ENCODE peak calls at places on chromosomes 1 and 21, in ten cellular contexts. Y is astrocyte; R is GM12865; F is heart right ventricle; X is Peyer's patch; W is progenitor cell of endocrine pancreas; O is CD8-positive, alpha-beta T cell; U is omental fat pad; D is hepatocyte; K is mesothelial cell of epicardium. P is an unnamed sample.

GRCh38 chr1:62089570-62089969 is 105.1 kb upstream of the L1TD1 start:
- DNase-seq in K (no peak), D (no peak), W (no peak), U (no peak), O (no peak), Y (no peak), F (no peak), R (no peak), X (no peak), P (no peak)

GRCh38 chr1:2019571-2020309 is 595 bp downstream of the GABRD start:
- DNase-seq in F (no peak), R (no peak), W (peak), Y (no peak), U (no peak), D (peak), X (no peak), K (peak), O (no peak), P (no peak)

GRCh38 chr1:65503427-65503826 is 83.0 kb downstream of the LEPR start:
- DNase-seq in Y (no peak), X (no peak), D (no peak), O (no peak), U (no peak), K (no peak), W (no peak), F (no peak), R (no peak), P (no peak)

GRCh38 chr1:232211149-232211548 is 418.8 kb downstream of the SIPA1L2 start:
- DNase-seq in U (no peak), R (peak), X (no peak), K (no peak), D (no peak), F (no peak), W (no peak), O (no peak), Y (no peak), P (no peak)

GRCh38 chr1:206909167-206909882 is 12.1 kb downstream of the IL24 start:
- DNase-seq in X (peak), D (peak), R (no peak), U (peak), W (peak), Y (no peak), O (peak), K (peak), F (peak), P (no peak)

GRCh38 chr1:117000142-117000541 is 1.4 kb upstream of the CD101 start:
- DNase-seq in U (no peak), O (no peak), K (no peak), W (no peak), X (no peak), F (no peak), D (no peak), Y (no peak), R (no peak), P (no peak)

GRCh38 chr21:35227774-35228173 is 178.7 kb upstream of the RUNX1 start:
- DNase-seq in W (no peak), R (peak), D (no peak), Y (no peak), O (no peak), X (peak), U (no peak), F (no peak), K (no peak), P (no peak)

GRCh38 chr1:38308780-38309179 is 262.2 kb upstream of the POU3F1 start:
- DNase-seq in O (no peak), W (no peak), Y (peak), X (no peak), R (no peak), D (peak), K (no peak), F (no peak), U (no peak), P (no peak)

GRCh38 chr1:157490337-157491165 is 61.8 kb downstream of the FCRL5 start:
- DNase-seq in F (peak), W (peak), R (peak), U (peak), Y (no peak), O (peak), K (peak), D (peak), X (peak), P (no peak)

GRCh38 chr1:65148548-65149390 is 766 bp downstream of the AK4 start:
- DNase-seq in U (no peak), O (peak), Y (no peak), W (peak), D (peak), R (peak), K (peak), F (peak), X (no peak), P (no peak)

GRCh38 chr1:232667781-232668101 is 37.8 kb upstream of the SIPA1L2 start:
- DNase-seq in X (no peak), R (no peak), W (no peak), O (no peak), U (no peak), F (no peak), D (no peak), K (no peak), Y (no peak), P (no peak)

GRCh38 chr1:107677674-107678073 is 287.3 kb downstream of the VAV3 start:
- DNase-seq in K (no peak), W (no peak), O (no peak), U (no peak), D (no peak), X (no peak), R (no peak), Y (no peak), F (no peak), P (no peak)

GRCh38 chr1:52216907-52217458 is 75.1 kb downstream of the ZFYVE9 start:
- DNase-seq in U (no peak), O (no peak), W (no peak), D (no peak), F (no peak), R (no peak), K (no peak), Y (no peak), X (no peak), P (no peak)

GRCh38 chr1:154405762-154406571 is 824 bp downstream of the IL6R start:
- DNase-seq in R (peak), D (peak), K (peak), Y (peak), O (peak), W (peak), F (peak), U (peak), X (peak), P (no peak)

GRCh38 chr1:211833174-211833820 is 2.7 kb upstream of the LPGAT1 start:
- DNase-seq in X (no peak), W (no peak), O (no peak), F (no peak), R (peak), Y (no peak), D (no peak), U (no peak), K (no peak), P (no peak)

GRCh38 chr21:24023402-24023801 is 1583.9 kb downstream of the MRPL39 start:
- DNase-seq in U (no peak), W (no peak), X (no peak), R (no peak), F (no peak), D (no peak), K (no peak), O (no peak), Y (no peak), P (no peak)

GRCh38 chr1:41495171-41495948 is 10.9 kb upstream of the EDN2 start:
- DNase-seq in F (no peak), O (no peak), W (no peak), K (no peak), R (peak), U (no peak), D (peak), Y (no peak), X (no peak), P (no peak)

GRCh38 chr1:174712541-174712940 is 264.8 kb downstream of the GPR52 start:
- DNase-seq in D (no peak), Y (no peak), W (no peak), X (no peak), U (no peak), F (no peak), K (no peak), O (no peak), R (no peak), P (no peak)

GRCh38 chr21:36694041-36694515 is 4.8 kb upstream of the SIM2 start:
- DNase-seq in W (no peak), F (no peak), R (no peak), Y (peak), D (no peak), K (no peak), O (no peak), U (no peak), X (no peak), P (no peak)

GRCh38 chr1:54254055-54254454 is 54.1 kb downstream of the MRPL37 start:
- DNase-seq in Y (peak), F (no peak), W (no peak), R (no peak), U (no peak), X (peak), K (no peak), D (no peak), O (no peak), P (no peak)

GRCh38 chr1:23483327-23484252 is at the start of gene ASAP3:
- DNase-seq in D (peak), R (no peak), X (peak), W (peak), Y (peak), U (no peak), K (peak), F (peak), O (peak), P (no peak)

GRCh38 chr21:43819511-43820405 is 30.4 kb downstream of the RRP1 start:
- DNase-seq in K (no peak), R (no peak), W (no peak), F (no peak), Y (no peak), U (no peak), O (no peak), X (no peak), D (no peak), P (no peak)

GRCh38 chr1:168136709-168137514 is at the start of gene GPR161:
- DNase-seq in D (peak), R (peak), F (peak), Y (peak), U (peak), O (no peak), W (peak), K (peak), X (peak), P (no peak)

GRCh38 chr1:41418868-41419583 is 57.8 kb downstream of the FOXO6 start:
- DNase-seq in K (no peak), U (peak), O (no peak), F (peak), R (no peak), W (no peak), X (peak), D (peak), Y (peak), P (no peak)

GRCh38 chr1:35971601-35972000 is 40.7 kb downstream of the AGO3 start:
- DNase-seq in U (no peak), Y (no peak), O (no peak), R (no peak), W (no peak), X (no peak), K (no peak), F (no peak), D (no peak), P (no peak)

GRCh38 chr21:33238146-33238545 is 8.4 kb downstream of the IFNAR2 start:
- DNase-seq in Y (no peak), D (no peak), R (peak), U (no peak), K (no peak), F (no peak), O (peak), W (no peak), X (no peak), P (no peak)

DNA sequence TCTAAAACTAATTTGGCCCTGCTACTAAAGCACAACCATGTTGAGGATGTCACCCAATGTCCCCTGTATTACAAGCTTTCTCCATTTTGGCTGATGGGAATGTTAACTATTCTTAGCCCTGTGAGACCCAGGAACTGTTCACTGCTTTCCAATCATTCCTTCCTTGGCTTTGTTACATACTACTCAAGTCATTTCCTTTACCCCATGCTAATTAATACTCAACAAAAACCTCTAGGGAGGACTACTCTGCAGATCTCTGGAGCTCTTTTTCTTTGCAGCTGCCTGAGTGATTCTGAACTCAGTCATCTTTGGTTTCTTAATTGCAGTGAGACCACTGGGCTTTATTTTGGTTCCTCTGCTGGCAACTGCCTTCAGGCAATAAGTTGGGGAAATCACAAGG is 23.3 kb upstream of the RPE65 start:
- DNase-seq in X (no peak), D (no peak), F (no peak), O (no peak), W (no peak), Y (no peak), U (no peak), R (no peak), K (no peak), P (no peak)
- TF ChIP-seq CTCF in X (no peak), D (no peak), F (no peak), O (no peak), W (no peak), Y (no peak), U (no peak), R (no peak), K (no peak), P (no peak)

GRCh38 chr21:22120616-22121266 is 1122.5 kb downstream of the NCAM2 start:
- DNase-seq in F (no peak), Y (no peak), U (no peak), D (peak), W (no peak), K (no peak), O (no peak), X (no peak), R (no peak), P (no peak)
- TF ChIP-seq CTCF in F (no peak), Y (peak), U (no peak), D (peak), W (peak), K (peak), O (no peak), X (no peak), R (peak), P (no peak)

GRCh38 chr1:176536588-176536987 is 73.6 kb downstream of the PAPPA2 start:
- DNase-seq in Y (no peak), F (no peak), R (no peak), D (no peak), U (no peak), O (no peak), X (no peak), K (no peak), W (no peak), P (no peak)
- TF ChIP-seq CTCF in Y (no peak), F (no peak), R (no peak), D (no peak), U (no peak), O (no peak), X (no peak), K (no peak), W (no peak), P (no peak)

DNA sequence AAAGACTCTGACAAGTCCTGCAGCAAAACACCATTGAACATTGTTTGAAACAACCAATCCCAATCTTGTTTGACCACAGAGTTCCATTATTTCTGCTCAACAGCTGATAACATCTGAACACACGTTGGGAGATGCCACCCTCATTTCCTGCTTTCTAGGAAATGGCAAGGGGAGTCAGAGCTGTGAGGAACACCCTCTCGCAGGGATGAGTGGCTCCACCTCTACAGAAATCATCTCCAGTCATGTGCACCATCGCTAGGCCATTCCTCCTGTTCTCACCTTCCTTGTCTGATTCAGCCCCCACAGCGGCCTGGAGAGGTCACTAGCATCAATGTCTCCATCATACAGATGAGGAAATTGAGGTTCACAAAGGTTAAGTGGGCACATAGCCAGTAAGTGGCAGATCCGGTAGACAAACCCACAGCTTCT is 22.4 kb upstream of the RUNX3 start:
- DNase-seq in X (peak), K (no peak), U (no peak), W (no peak), R (peak), F (no peak), D (no peak), Y (no peak), O (peak), P (no peak)
- TF ChIP-seq CTCF in X (no peak), K (no peak), U (no peak), W (no peak), R (peak), F (no peak), D (no peak), Y (no peak), O (no peak), P (no peak)

GRCh38 chr1:223144914-223145313 is 1.9 kb upstream of the TLR5 start:
- DNase-seq in K (no peak), O (no peak), W (no peak), D (no peak), U (no peak), X (no peak), F (no peak), R (no peak), Y (no peak), P (no peak)

GRCh38 chr1:223146745-223147144 is 3.7 kb upstream of the TLR5 start:
- DNase-seq in U (no peak), K (no peak), R (no peak), D (no peak), X (no peak), Y (no peak), F (no peak), O (no peak), W (no peak), P (no peak)

GRCh38 chr1:223147409-223147808 is 4.4 kb upstream of the TLR5 start:
- DNase-seq in U (no peak), F (no peak), Y (no peak), O (no peak), W (no peak), D (no peak), K (no peak), X (no peak), R (no peak), P (no peak)

GRCh38 chr1:223144431-223144830 is 1.4 kb upstream of the TLR5 start:
- DNase-seq in D (no peak), U (no peak), X (no peak), F (no peak), O (no peak), W (no peak), K (no peak), Y (no peak), R (no peak), P (no peak)

DNA sequence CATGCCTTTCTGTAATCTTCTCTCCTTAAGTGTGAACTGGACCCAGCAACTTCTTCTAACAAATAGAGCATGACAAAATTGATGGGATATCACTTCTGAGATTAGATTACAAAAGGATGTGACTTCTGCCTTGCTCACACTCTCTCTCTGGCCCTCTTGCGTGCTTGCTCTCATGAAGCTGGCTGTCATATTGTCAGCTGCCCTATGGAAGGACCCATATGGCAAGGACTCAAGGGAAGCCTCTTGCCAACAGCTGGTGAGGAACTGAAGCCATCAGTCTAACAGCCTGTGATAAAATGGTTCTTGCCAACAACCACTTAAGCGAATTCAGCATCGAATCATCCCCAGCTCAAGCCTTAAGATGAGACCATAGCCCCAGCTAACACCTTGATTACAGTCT is 4.8 kb upstream of the TLR5 start:
- DNase-seq in F (no peak), R (no peak), U (no peak), D (no peak), W (no peak), O (no peak), Y (no peak), X (no peak), K (no peak), P (no peak)
- TF ChIP-seq CTCF in F (no peak), R (no peak), U (no peak), D (no peak), W (no peak), O (no peak), Y (no peak), X (no peak), K (no peak), P (no peak)

GRCh38 chr1:172813330-172813729 is 154.4 kb downstream of the FASLG start:
- DNase-seq in U (no peak), K (no peak), O (no peak), D (no peak), R (no peak), Y (no peak), W (no peak), F (no peak), X (no peak), P (no peak)

GRCh38 chr1:172809751-172810150 is 150.8 kb downstream of the FASLG start:
- DNase-seq in K (no peak), D (no peak), O (no peak), W (no peak), U (no peak), R (no peak), X (no peak), Y (no peak), F (no peak), P (no peak)

GRCh38 chr1:172810480-172810879 is 151.6 kb downstream of the FASLG start:
- DNase-seq in W (no peak), X (no peak), F (no peak), Y (no peak), K (no peak), R (no peak), D (no peak), O (no peak), U (no peak), P (no peak)

GRCh38 chr1:172812118-172812517 is 153.2 kb downstream of the FASLG start:
- DNase-seq in U (no peak), Y (no peak), F (no peak), D (no peak), X (no peak), O (no peak), R (no peak), K (no peak), W (no peak), P (no peak)

DNA sequence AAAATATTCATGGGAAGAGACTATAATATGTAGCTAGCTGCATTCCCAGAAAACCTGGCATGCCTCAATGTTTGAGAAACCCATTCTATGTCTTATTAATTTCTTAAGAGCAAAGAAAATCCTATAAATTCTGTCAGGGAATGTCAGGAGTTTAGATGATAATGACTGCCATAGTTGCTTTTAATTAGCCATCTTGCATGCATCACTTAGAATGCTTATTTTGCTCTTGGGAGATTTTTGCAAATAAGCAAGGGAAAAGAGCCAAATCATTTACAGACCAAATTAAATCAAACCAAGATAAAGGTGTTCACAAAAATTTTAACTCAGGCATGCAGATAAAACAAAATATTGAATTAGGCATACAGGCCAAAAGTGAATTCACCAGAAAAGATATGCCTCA is 152.8 kb downstream of the FASLG start:
- DNase-seq in K (no peak), X (no peak), U (no peak), O (no peak), D (no peak), W (no peak), R (no peak), Y (no peak), F (no peak), P (no peak)
- TF ChIP-seq CTCF in K (no peak), X (no peak), U (no peak), O (no peak), D (no peak), W (no peak), R (no peak), Y (no peak), F (no peak), P (no peak)

GRCh38 chr1:188188317-188188716 is 1359.6 kb downstream of the PLA2G4A start:
- DNase-seq in W (no peak), Y (no peak), O (no peak), K (no peak), U (no peak), D (no peak), X (no peak), F (no peak), R (no peak), P (no peak)
- TF ChIP-seq CTCF in W (no peak), Y (no peak), O (no peak), K (no peak), U (no peak), D (no peak), X (no peak), F (no peak), R (no peak), P (peak)

P was measured in D721Med.